ENCODE peak calls at places on chromosomes 5 and 9, in ten cellular contexts. E is SK-N-SH, U is K562, Q is A549, D is GM12878, J is WTC11, A is endothelial cell of umbilical vein, H is H1, N is HCT116, Y is NB4. M is an unnamed sample.

GRCh38 chr5:154895606-154896561 is 37.5 kb downstream of the CNOT8 start:
- DNase-seq in N (no peak), Q (no peak), E (no peak), U (no peak), H (no peak), A (no peak), J (no peak), D (no peak), Y (no peak), M (no peak)

GRCh38 chr5:61744690-61745619 is 412.9 kb downstream of the ZSWIM6 start:
- DNase-seq in D (no peak), U (no peak), A (no peak), Y (peak; percentile 3), Q (peak; percentile 11), J (no peak), H (no peak), N (peak; percentile 2), E (no peak), M (peak; percentile 3)

GRCh38 chr9:7756088-7756487 is 43.5 kb downstream of the DMAC1 start:
- DNase-seq in H (no peak), Q (no peak), U (no peak), D (peak; percentile 55), J (no peak), A (peak; percentile 2), Y (peak; percentile 51), N (no peak), E (no peak), M (no peak)

GRCh38 chr9:34375901-34376595 is 650 bp downstream of the MYORG start:
- DNase-seq in N (no peak), J (peak; percentile 63), A (peak; percentile 42), D (no peak), U (peak; percentile 51), Q (peak; percentile 57), Y (peak; percentile 61), E (peak; percentile 76), H (no peak), M (peak; percentile 69)

GRCh38 chr9:134403682-134404301 is 77.5 kb downstream of the RXRA start:
- DNase-seq in J (no peak), H (no peak), E (no peak), Q (no peak), A (peak; percentile 49), D (no peak), N (no peak), U (no peak), Y (peak; percentile 97), M (no peak)

GRCh38 chr5:150325426-150325825 is 22.7 kb upstream of the ARSI start:
- DNase-seq in Y (no peak), N (no peak), A (no peak), E (no peak), D (no peak), Q (no peak), U (no peak), H (no peak), J (no peak), M (no peak)

GRCh38 chr9:135081264-135081660 is 6.2 kb upstream of the OLFM1 start:
- DNase-seq in J (no peak), D (no peak), N (no peak), E (no peak), A (no peak), Q (no peak), U (no peak), Y (no peak), H (no peak), M (no peak)

GRCh38 chr5:40755093-40755406 is 711 bp downstream of the TTC33 start:
- DNase-seq in Q (peak; percentile 84), J (peak; percentile 53), H (no peak), E (peak; percentile 74), Y (peak; percentile 88), U (peak; percentile 61), A (peak; percentile 83), N (peak; percentile 59), D (peak; percentile 49), M (peak; percentile 66)

GRCh38 chr9:137639303-137640051 is 20.7 kb downstream of the EHMT1 start:
- DNase-seq in Q (no peak), J (no peak), D (no peak), Y (no peak), U (no peak), H (no peak), N (no peak), A (no peak), E (no peak), M (no peak)

GRCh38 chr5:77768978-77769377 is 7.2 kb downstream of the TBCA start:
- DNase-seq in Y (no peak), E (no peak), H (no peak), N (no peak), U (no peak), D (no peak), J (no peak), A (no peak), Q (no peak), M (no peak)

GRCh38 chr9:6944093-6944551 is 186.3 kb downstream of the KDM4C start:
- DNase-seq in Y (peak; percentile 38), A (peak; percentile 80), E (peak; percentile 46), J (no peak), H (no peak), Q (no peak), N (no peak), D (no peak), U (no peak), M (no peak)

GRCh38 chr5:135508496-135509005 is 27.2 kb downstream of the NEUROG1 start:
- DNase-seq in Q (no peak), U (no peak), E (no peak), H (no peak), Y (no peak), J (peak; percentile 40), D (no peak), A (no peak), N (no peak), M (no peak)

GRCh38 chr5:138659561-138659960 is 84.4 kb upstream of the HSPA9 start:
- DNase-seq in E (no peak), N (no peak), Q (no peak), H (no peak), U (no peak), Y (no peak), A (no peak), J (no peak), D (no peak), M (no peak)

GRCh38 chr9:76732341-76732958 is 31.8 kb upstream of the PCA3 start:
- DNase-seq in N (no peak), E (no peak), Y (no peak), U (no peak), D (no peak), H (no peak), J (no peak), A (no peak), Q (no peak), M (no peak)

GRCh38 chr5:1651250-1651649 is 127.5 kb upstream of the LPCAT1 start:
- DNase-seq in Y (no peak), N (no peak), Q (no peak), U (peak; percentile 45), J (no peak), D (no peak), H (no peak), E (no peak), A (no peak), M (no peak)

GRCh38 chr5:52334367-52334766 is 453.3 kb upstream of the ITGA1 start:
- DNase-seq in H (no peak), Q (no peak), Y (no peak), N (no peak), A (no peak), J (no peak), E (no peak), U (no peak), D (no peak), M (no peak)

GRCh38 chr9:122355336-122355875 is 15.4 kb upstream of the PTGS1 start:
- DNase-seq in D (no peak), A (no peak), N (no peak), U (no peak), J (no peak), E (no peak), H (no peak), Q (no peak), Y (no peak), M (no peak)

DNA sequence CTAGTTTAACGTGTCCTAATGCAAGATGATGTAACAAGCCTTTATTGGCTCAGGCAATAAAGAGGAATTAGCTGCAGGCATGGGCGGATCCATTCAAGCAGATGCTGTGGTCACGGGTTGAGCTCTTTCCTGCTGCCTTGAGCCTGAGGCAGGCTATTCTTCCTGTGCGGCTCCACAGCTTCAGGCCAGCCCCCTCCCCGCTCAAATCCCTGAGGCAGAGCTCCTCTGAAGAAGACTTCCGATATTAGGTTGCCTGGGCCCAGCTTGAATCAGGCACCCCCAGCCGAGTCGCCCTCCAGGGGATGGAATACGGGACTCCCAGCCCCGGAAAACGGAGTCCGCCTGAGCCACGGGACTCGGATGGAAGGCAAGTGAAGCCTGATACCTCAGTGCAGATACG is 95.0 kb upstream of the RUFY1 start:
- DNase-seq in J (no peak), A (no peak), Y (peak; percentile 47), D (no peak), H (no peak), N (no peak), E (no peak), U (no peak), Q (no peak), M (no peak)
- TF ChIP-seq MAX in J (no peak), A (no peak), Y (no peak), D (no peak), H (no peak), N (no peak), E (no peak), U (no peak), Q (no peak), M (no peak)

DNA sequence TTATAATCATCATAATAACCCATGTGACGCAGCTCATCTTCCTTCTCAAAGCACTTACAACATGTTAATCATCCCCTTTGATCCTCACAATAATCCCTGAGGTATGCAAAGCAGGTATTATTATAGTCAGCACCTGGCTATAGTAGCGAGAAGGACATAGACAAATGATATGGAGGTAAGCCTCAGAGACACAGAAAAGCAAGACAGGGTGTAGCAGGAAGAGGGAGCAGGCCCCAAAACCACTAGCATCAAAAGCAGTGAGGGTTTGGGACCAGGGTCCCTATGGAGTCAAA is 139.2 kb upstream of the SLC30A5 start:
- DNase-seq in H (no peak), Y (no peak), E (no peak), J (no peak), Q (no peak), D (no peak), A (no peak), N (no peak), U (no peak), M (no peak)
- TF ChIP-seq MAX in H (no peak), Y (no peak), E (no peak), J (no peak), Q (no peak), D (no peak), A (no peak), N (no peak), U (no peak), M (no peak)

DNA sequence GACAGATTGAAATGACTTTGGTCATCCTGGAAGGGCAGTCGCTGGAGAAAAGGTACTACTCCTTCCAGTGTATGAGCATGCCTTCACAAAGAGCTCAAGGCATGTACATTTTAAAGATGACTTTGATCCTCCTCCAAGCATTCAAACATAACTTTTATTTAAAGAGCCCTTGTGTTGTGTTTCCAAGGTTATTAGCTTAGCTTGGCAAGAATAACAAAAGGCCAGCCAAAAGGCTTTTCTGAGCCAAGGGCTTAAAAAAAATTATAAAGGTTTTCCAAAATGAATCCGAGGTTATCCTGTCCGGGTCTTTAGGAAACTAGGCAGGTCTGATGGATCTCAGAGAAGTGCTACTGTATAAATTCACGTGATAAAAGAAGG is 71.0 kb upstream of the PLPP6 start:
- DNase-seq in A (peak; percentile 70), U (no peak), D (no peak), Y (no peak), J (no peak), Q (no peak), E (no peak), H (no peak), N (no peak), M (no peak)
- TF ChIP-seq MAX in A (no peak), U (no peak), D (no peak), Y (no peak), J (no peak), Q (no peak), E (no peak), H (no peak), N (no peak), M (no peak)

GRCh38 chr9:114285166-114285867 is 37.6 kb upstream of the ORM1 start:
- DNase-seq in E (peak; percentile 57), Q (peak; percentile 49), J (peak; percentile 11), N (no peak), D (no peak), A (peak; percentile 37), Y (peak; percentile 73), U (peak; percentile 31), H (no peak), M (no peak)
- TF ChIP-seq MAX in E (peak; percentile 91), Q (peak; percentile 57), J (no peak), N (no peak), D (no peak), A (no peak), Y (no peak), U (no peak), H (no peak), M (no peak)